ENCODE peak calls at places on chromosome 13, in four cellular contexts. Y is tibial nerve, E is SK-N-SH, D is suprapubic skin. C is an unnamed sample.

GRCh38 chr13:99086869-99087129 is 108.9 kb upstream of the DOCK9 start:
- DNase-seq in Y (peak; percentile 9), E (no peak), D (no peak), C (no peak)

GRCh38 chr13:51849145-51850101 is 4.4 kb upstream of the TMEM272 start:
- DNase-seq in Y (no peak), E (peak; percentile 74), D (no peak), C (peak; percentile 62)

GRCh38 chr13:45374917-45375316 is 33.9 kb upstream of the TPT1 start:
- DNase-seq in Y (no peak), E (no peak), D (no peak), C (no peak)

GRCh38 chr13:80454245-80454644 is 113.3 kb upstream of the SPRY2 start:
- DNase-seq in Y (no peak), E (no peak), D (no peak), C (no peak)

GRCh38 chr13:45362939-45363338 is 22.0 kb upstream of the TPT1 start:
- DNase-seq in Y (no peak), E (no peak), D (no peak), C (peak; percentile 59)

GRCh38 chr13:22700488-22700887 is 480.3 kb upstream of the SGCG start:
- DNase-seq in Y (no peak), E (no peak), D (no peak), C (no peak)

GRCh38 chr13:32116210-32116609 is 84.6 kb downstream of the FRY start:
- DNase-seq in Y (no peak), E (no peak), D (no peak), C (no peak)

GRCh38 chr13:40217675-40218074 is 448.8 kb downstream of the FOXO1 start:
- DNase-seq in Y (no peak), E (no peak), D (no peak), C (no peak)

GRCh38 chr13:59047546-59047945 is 1116.2 kb downstream of the DIAPH3 start:
- DNase-seq in Y (no peak), E (no peak), D (no peak), C (no peak)

GRCh38 chr13:97548138-97548537 is 114.2 kb downstream of the RAP2A start:
- DNase-seq in Y (no peak), E (no peak), D (no peak), C (no peak)

GRCh38 chr13:53138369-53139036 is 109.9 kb downstream of the OLFM4 start:
- DNase-seq in Y (peak; percentile 67), E (no peak), D (peak; percentile 77), C (no peak)

GRCh38 chr13:32141462-32141861 is 109.9 kb downstream of the FRY start:
- DNase-seq in Y (no peak), E (no peak), D (no peak), C (no peak)

GRCh38 chr13:77002590-77003190 is 10.8 kb downstream of the CLN5 start:
- DNase-seq in Y (no peak), E (peak; percentile 30), D (no peak), C (peak; percentile 9)

GRCh38 chr13:76729690-76730089 is 156.5 kb downstream of the KCTD12 start:
- DNase-seq in Y (no peak), E (no peak), D (no peak), C (no peak)

GRCh38 chr13:52925221-52925620 is 76.8 kb upstream of the PCDH8 start:
- DNase-seq in Y (no peak), E (no peak), D (no peak), C (no peak)

GRCh38 chr13:100392709-100393630 is 195.6 kb downstream of the GGACT start:
- DNase-seq in Y (peak; percentile 80), E (no peak), D (peak; percentile 84), C (peak; percentile 79)

DNA sequence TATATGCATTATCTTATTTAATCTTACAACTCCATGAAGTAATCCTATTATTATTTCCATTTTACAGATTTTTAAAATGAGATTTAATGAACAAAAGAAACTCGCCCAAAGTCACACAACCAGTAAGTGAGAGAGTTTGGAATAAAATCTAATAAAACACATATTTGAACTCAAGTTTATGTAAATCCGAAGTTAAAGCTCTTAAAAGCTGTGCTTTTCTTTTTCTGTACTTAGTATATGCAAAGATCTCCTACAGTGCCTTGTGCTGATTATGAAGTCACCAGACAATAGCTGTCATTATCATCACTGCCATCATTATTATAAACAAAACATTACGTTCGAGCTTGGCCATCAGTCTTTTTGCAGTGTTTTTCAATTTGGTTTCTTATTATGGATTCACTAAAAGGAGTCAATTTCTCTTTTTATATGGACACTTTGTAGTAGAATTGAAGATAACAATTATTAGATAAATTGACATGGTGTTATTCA is 29.7 kb upstream of the ENOX1 start:
- DNase-seq in Y (no peak), E (no peak), D (no peak), C (no peak)
- TF ChIP-seq EP300 in Y (no peak), E (no peak), D (no peak), C (no peak)

GRCh38 chr13:112953591-112954487 is 15.2 kb upstream of the MCF2L start:
- DNase-seq in Y (no peak), E (no peak), D (peak; percentile 64), C (no peak)
- H3K27me3 ChIP-seq in Y (no peaks in the 10 kb centered on the region), E (peaks cover 15% of the 10 kb centered on the region), D (peaks cover 3% of the 10 kb centered on the region), C (peaks cover 15% of the 10 kb centered on the region)

DNA sequence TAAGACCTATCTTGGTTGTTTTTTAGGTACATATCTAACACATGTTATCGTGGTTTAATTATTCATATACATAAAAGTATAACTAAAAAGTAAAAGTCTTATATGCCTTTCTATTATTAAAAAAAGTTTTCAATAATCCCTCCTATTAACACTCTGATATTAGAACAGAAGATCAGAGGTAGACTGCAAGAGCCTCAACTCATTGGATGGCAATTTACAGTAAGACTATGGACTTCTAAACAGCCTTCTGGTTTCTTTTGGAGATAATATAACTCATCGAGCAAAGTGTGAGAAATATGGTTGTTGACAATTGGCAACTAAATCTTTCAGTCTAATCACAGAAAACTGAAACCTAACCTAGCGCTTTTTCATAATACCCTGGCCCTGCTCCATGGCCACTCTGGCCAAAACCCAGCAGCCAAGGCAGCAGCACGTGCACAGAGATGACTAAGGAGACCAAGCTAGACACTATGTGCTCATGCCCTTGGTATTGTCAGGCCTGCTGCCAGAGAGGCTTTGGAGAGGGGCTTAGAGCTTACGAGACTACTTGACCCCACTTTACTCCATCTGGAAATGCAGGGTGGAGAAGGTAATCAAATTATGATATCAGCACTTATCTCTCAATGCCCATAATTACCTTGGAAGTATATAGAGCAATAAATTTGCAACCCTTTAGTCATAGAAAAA is 40.6 kb upstream of the EEF1AKMT1 start:
- DNase-seq in Y (peak; percentile 89), E (peak; percentile 58), D (peak; percentile 87), C (no peak)
- TF ChIP-seq EP300 in Y (peak; percentile 67), E (peak; percentile 40), D (no peak), C (no peak)

GRCh38 chr13:41693434-41693833 is 236.1 kb downstream of the RGCC start:
- DNase-seq in Y (no peak), E (no peak), D (no peak), C (no peak)

GRCh38 chr13:41694902-41695301 is 237.6 kb downstream of the RGCC start:
- DNase-seq in Y (peak; percentile 60), E (no peak), D (no peak), C (peak; percentile 24)

GRCh38 chr13:41696163-41697003 is 239.0 kb downstream of the RGCC start:
- DNase-seq in Y (no peak), E (no peak), D (no peak), C (no peak)

DNA sequence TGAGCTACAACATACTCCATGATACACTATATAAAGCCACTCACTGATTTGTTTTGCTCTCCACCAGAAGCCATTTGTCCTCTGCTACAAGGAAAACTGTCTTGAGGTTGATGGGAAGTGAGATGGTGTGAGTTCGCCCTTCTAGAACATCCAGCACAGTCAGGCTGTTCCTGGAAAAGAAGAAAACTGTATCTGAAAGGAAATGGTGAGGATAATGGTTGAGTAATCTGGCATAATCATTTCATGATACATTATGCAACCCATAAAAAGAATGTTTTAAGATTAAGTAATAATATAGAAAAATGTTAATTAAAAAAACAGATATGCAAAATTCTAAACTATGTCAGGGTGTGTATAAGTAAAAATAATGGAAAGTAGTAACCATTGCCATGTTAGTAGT is 233.9 kb downstream of the RGCC start:
- DNase-seq in Y (no peak), E (no peak), D (no peak), C (no peak)
- H3K27me3 ChIP-seq in Y (no peaks in the 10 kb centered on the region), E (no peaks in the 10 kb centered on the region), D (no peaks in the 10 kb centered on the region), C (no peaks in the 10 kb centered on the region)

GRCh38 chr13:113888701-113889330 is 24.9 kb upstream of the GAS6 start:
- DNase-seq in Y (no peak), E (no peak), D (no peak), C (no peak)

GRCh38 chr13:113886561-113887112 is 22.8 kb upstream of the GAS6 start:
- DNase-seq in Y (no peak), E (no peak), D (no peak), C (no peak)

GRCh38 chr13:113889467-113889866 is 25.6 kb upstream of the GAS6 start:
- DNase-seq in Y (no peak), E (no peak), D (no peak), C (no peak)

GRCh38 chr13:113884821-113885220 is 20.9 kb upstream of the GAS6 start:
- DNase-seq in Y (no peak), E (no peak), D (no peak), C (no peak)

GRCh38 chr13:113887700-113888201 is 23.9 kb upstream of the GAS6 start:
- DNase-seq in Y (no peak), E (no peak), D (no peak), C (no peak)
- TF ChIP-seq EP300 in Y (peak; percentile 7), E (no peak), D (no peak), C (no peak)

DNA sequence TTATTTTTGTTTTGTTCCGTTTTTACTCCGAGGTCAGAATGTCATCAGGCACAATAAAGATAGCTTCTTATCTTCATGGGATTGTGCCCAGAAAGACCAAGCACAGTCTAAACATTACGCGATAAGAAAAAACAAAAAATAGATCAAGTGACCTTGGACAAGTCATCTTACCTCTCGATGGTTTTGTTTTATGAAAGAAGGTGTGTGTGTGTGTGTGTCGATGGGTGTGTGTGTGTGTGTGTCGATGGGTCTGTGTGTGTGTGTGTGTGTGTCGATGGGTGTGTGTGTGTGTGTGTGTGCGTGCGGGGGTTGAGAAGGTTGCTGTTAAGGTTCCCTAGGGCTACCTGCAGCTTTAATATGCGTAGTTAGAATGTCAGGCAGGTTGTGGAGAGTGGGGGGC is 616 bp upstream of the ATP8A2 start:
- DNase-seq in Y (no peak), E (no peak), D (no peak), C (no peak)
- H3K27me3 ChIP-seq in Y (no peaks in the 10 kb centered on the region), E (peaks cover 54% of the 10 kb centered on the region), D (peaks cover 81% of the 10 kb centered on the region), C (peaks cover 16% of the 10 kb centered on the region)

GRCh38 chr13:24625870-24626419 is 54.3 kb upstream of the ATP12A start:
- DNase-seq in Y (no peak), E (no peak), D (no peak), C (no peak)
- TF ChIP-seq EP300 in Y (no peak), E (no peak), D (no peak), C (no peak)

DNA sequence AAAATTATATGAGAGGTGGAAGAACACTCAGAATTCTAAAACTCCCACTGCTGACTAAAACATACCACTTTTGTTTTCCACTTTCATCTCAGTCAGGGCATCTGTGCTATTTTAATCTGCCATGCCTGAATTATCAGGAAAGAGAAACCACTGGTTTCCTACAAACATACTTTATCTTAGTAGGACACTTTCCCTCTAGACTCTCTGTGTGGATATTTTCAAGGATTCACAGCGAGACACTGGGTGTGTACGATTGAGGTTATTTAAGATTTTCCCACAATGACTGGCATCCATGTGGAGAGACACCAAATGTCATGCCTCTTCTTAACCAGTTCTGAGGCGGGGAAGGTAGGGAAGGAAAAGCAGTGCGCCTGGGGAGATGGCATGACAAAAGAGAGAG is 212.2 kb downstream of the ENOX1 start:
- DNase-seq in Y (no peak), E (no peak), D (no peak), C (no peak)
- H3K27me3 ChIP-seq in Y (no peaks in the 10 kb centered on the region), E (no peaks in the 10 kb centered on the region), D (no peaks in the 10 kb centered on the region), C (no peaks in the 10 kb centered on the region)

C was measured in K562.